ENCODE peak calls at places on chromosomes 4 and X, in five cellular contexts. One of them, this sample, is unnamed.

GRCh38 chr4:23384741-23385140 is 505.1 kb downstream of the PPARGC1A start:
- DNase-seq in pancreas: no peak
- DNase-seq in CD4-positive, alpha-beta T cell: no peak
- DNase-seq in epithelial cell of prostate: no peak
- DNase-seq in OCI-LY7: no peak
- DNase-seq in this sample: no peak

GRCh38 chr4:173281001-173281400 is 53.2 kb downstream of the HMGB2 start:
- DNase-seq in pancreas: no peak
- DNase-seq in CD4-positive, alpha-beta T cell: no peak
- DNase-seq in epithelial cell of prostate: no peak
- DNase-seq in OCI-LY7: no peak
- DNase-seq in this sample: no peak

GRCh38 chrX:46573896-46574336 is 351 bp downstream of the CHST7 start:
- DNase-seq in pancreas: peak
- DNase-seq in CD4-positive, alpha-beta T cell: peak
- DNase-seq in epithelial cell of prostate: no peak
- DNase-seq in OCI-LY7: peak
- DNase-seq in this sample: peak

GRCh38 chrX:16250296-16250695 is 83.0 kb downstream of the MAGEB17 start:
- DNase-seq in pancreas: no peak
- DNase-seq in CD4-positive, alpha-beta T cell: no peak
- DNase-seq in epithelial cell of prostate: no peak
- DNase-seq in OCI-LY7: no peak
- DNase-seq in this sample: no peak

GRCh38 chrX:130885996-130886395 is 17.0 kb downstream of the ENOX2 start:
- DNase-seq in pancreas: no peak
- DNase-seq in CD4-positive, alpha-beta T cell: no peak
- DNase-seq in epithelial cell of prostate: no peak
- DNase-seq in OCI-LY7: no peak
- DNase-seq in this sample: no peak

GRCh38 chrX:13990126-13990525 is 39.6 kb downstream of the GEMIN8 start:
- DNase-seq in pancreas: no peak
- DNase-seq in CD4-positive, alpha-beta T cell: no peak
- DNase-seq in epithelial cell of prostate: no peak
- DNase-seq in OCI-LY7: no peak
- DNase-seq in this sample: no peak

GRCh38 chr4:68240618-68241017 is 4.9 kb downstream of the TMPRSS11B start:
- DNase-seq in pancreas: no peak
- DNase-seq in CD4-positive, alpha-beta T cell: no peak
- DNase-seq in epithelial cell of prostate: no peak
- DNase-seq in OCI-LY7: no peak
- DNase-seq in this sample: no peak

GRCh38 chrX:17459596-17459995 is 84.6 kb downstream of the NHS start:
- DNase-seq in pancreas: no peak
- DNase-seq in CD4-positive, alpha-beta T cell: no peak
- DNase-seq in epithelial cell of prostate: peak
- DNase-seq in OCI-LY7: no peak
- DNase-seq in this sample: no peak

GRCh38 chr4:70586841-70587240 is 5.2 kb upstream of the AMBN start:
- DNase-seq in pancreas: no peak
- DNase-seq in CD4-positive, alpha-beta T cell: no peak
- DNase-seq in epithelial cell of prostate: no peak
- DNase-seq in OCI-LY7: no peak
- DNase-seq in this sample: no peak

GRCh38 chr4:122874194-122874593 is 47.6 kb downstream of the FGF2 start:
- DNase-seq in pancreas: no peak
- DNase-seq in CD4-positive, alpha-beta T cell: no peak
- DNase-seq in epithelial cell of prostate: no peak
- DNase-seq in OCI-LY7: no peak
- DNase-seq in this sample: no peak

GRCh38 chr4:147447820-147448219 is 33.1 kb upstream of the EDNRA start:
- DNase-seq in pancreas: no peak
- DNase-seq in CD4-positive, alpha-beta T cell: no peak
- DNase-seq in epithelial cell of prostate: no peak
- DNase-seq in OCI-LY7: no peak
- DNase-seq in this sample: no peak

GRCh38 chr4:85993641-85994040 is 366.2 kb downstream of the MAPK10 start:
- DNase-seq in pancreas: no peak
- DNase-seq in CD4-positive, alpha-beta T cell: no peak
- DNase-seq in epithelial cell of prostate: no peak
- DNase-seq in OCI-LY7: no peak
- DNase-seq in this sample: no peak

GRCh38 chr4:14562901-14563300 is 439.4 kb upstream of the CPEB2 start:
- DNase-seq in pancreas: no peak
- DNase-seq in CD4-positive, alpha-beta T cell: no peak
- DNase-seq in epithelial cell of prostate: no peak
- DNase-seq in OCI-LY7: no peak
- DNase-seq in this sample: no peak

GRCh38 chrX:154308108-154308946 is 12.7 kb downstream of the TKTL1 start:
- DNase-seq in pancreas: peak
- DNase-seq in CD4-positive, alpha-beta T cell: peak
- DNase-seq in epithelial cell of prostate: no peak
- DNase-seq in OCI-LY7: peak
- DNase-seq in this sample: peak

GRCh38 chrX:154304901-154305300 is 9.3 kb downstream of the TKTL1 start:
- DNase-seq in pancreas: no peak
- DNase-seq in CD4-positive, alpha-beta T cell: no peak
- DNase-seq in epithelial cell of prostate: no peak
- DNase-seq in OCI-LY7: no peak
- DNase-seq in this sample: no peak

GRCh38 chrX:154305481-154306205 is 10.0 kb downstream of the TKTL1 start:
- DNase-seq in pancreas: no peak
- DNase-seq in CD4-positive, alpha-beta T cell: no peak
- DNase-seq in epithelial cell of prostate: no peak
- DNase-seq in OCI-LY7: no peak
- DNase-seq in this sample: no peak

GRCh38 chrX:154309041-154309775 is 13.6 kb downstream of the TKTL1 start:
- DNase-seq in pancreas: no peak
- DNase-seq in CD4-positive, alpha-beta T cell: no peak
- DNase-seq in epithelial cell of prostate: no peak
- DNase-seq in OCI-LY7: no peak
- DNase-seq in this sample: no peak

GRCh38 chrX:154307207-154307606 is 11.6 kb downstream of the TKTL1 start:
- DNase-seq in pancreas: no peak
- DNase-seq in CD4-positive, alpha-beta T cell: no peak
- DNase-seq in epithelial cell of prostate: no peak
- DNase-seq in OCI-LY7: no peak
- DNase-seq in this sample: no peak
- H3K27ac ChIP-seq in pancreas: no peak
- H3K27ac ChIP-seq in CD4-positive, alpha-beta T cell: no peak
- H3K27ac ChIP-seq in epithelial cell of prostate: no peak
- H3K27ac ChIP-seq in OCI-LY7: no peak
- H3K27ac ChIP-seq in this sample: no peak

DNA sequence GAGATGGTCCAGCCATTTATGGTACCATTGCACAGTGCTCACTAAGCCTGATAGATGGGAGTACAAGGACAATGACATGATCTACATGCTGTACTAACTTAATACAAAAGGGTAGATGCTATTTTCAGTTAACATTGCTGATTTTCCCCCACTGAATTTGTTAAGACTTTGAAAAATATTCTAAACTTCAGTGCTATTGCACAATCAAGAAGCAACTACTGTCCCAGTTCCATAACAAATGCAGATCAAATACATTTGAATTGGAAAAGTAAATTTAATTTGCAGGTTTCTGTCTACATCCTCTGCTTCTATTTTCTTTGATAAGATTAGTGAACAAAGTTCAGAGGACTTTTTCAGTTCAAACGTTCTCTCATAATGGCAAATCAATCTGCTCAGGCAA is 366.8 kb upstream of the FGF13 start:
- DNase-seq in pancreas: no peak
- DNase-seq in CD4-positive, alpha-beta T cell: no peak
- DNase-seq in epithelial cell of prostate: no peak
- DNase-seq in OCI-LY7: no peak
- DNase-seq in this sample: no peak
- H3K27ac ChIP-seq in pancreas: no peak
- H3K27ac ChIP-seq in CD4-positive, alpha-beta T cell: no peak
- H3K27ac ChIP-seq in epithelial cell of prostate: no peak
- H3K27ac ChIP-seq in OCI-LY7: no peak
- H3K27ac ChIP-seq in this sample: no peak

GRCh38 chr4:40199179-40199670 is 2.4 kb downstream of the RHOH start:
- DNase-seq in pancreas: no peak
- DNase-seq in CD4-positive, alpha-beta T cell: no peak
- DNase-seq in epithelial cell of prostate: no peak
- DNase-seq in OCI-LY7: peak
- DNase-seq in this sample: no peak
- H3K27ac ChIP-seq in pancreas: no peak
- H3K27ac ChIP-seq in CD4-positive, alpha-beta T cell: peak
- H3K27ac ChIP-seq in epithelial cell of prostate: no peak
- H3K27ac ChIP-seq in OCI-LY7: peak
- H3K27ac ChIP-seq in this sample: no peak

GRCh38 chr4:653831-654525 is 20.1 kb downstream of the ATP5ME start:
- DNase-seq in pancreas: no peak
- DNase-seq in CD4-positive, alpha-beta T cell: no peak
- DNase-seq in epithelial cell of prostate: no peak
- DNase-seq in OCI-LY7: no peak
- DNase-seq in this sample: no peak
- H3K27ac ChIP-seq in pancreas: no peak
- H3K27ac ChIP-seq in CD4-positive, alpha-beta T cell: no peak
- H3K27ac ChIP-seq in epithelial cell of prostate: no peak
- H3K27ac ChIP-seq in OCI-LY7: no peak
- H3K27ac ChIP-seq in this sample: no peak

DNA sequence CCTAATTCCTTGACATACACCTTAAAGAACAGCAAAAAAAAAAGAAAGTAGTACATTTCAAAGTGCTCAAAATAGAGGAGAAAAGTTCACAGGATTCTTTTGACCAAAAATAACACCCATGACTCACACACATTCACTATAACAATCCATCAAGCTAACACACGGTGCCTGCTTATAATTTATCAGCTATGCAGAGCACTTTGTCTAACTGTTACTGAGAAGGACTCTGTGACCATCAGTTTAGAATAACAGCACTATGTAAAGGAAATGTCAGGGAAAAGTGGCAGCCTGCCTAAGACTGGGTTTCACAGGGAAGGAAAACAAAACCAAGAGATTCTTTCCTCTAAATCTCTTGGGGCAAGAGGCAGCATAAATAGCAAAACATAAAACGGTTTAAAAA is 54.8 kb downstream of the CCDC149 start:
- DNase-seq in pancreas: no peak
- DNase-seq in CD4-positive, alpha-beta T cell: no peak
- DNase-seq in epithelial cell of prostate: no peak
- DNase-seq in OCI-LY7: no peak
- DNase-seq in this sample: no peak
- H3K27ac ChIP-seq in pancreas: no peak
- H3K27ac ChIP-seq in CD4-positive, alpha-beta T cell: no peak
- H3K27ac ChIP-seq in epithelial cell of prostate: no peak
- H3K27ac ChIP-seq in OCI-LY7: no peak
- H3K27ac ChIP-seq in this sample: no peak

GRCh38 chr4:142719854-142720541 is 126.1 kb downstream of the INPP4B start:
- DNase-seq in pancreas: no peak
- DNase-seq in CD4-positive, alpha-beta T cell: no peak
- DNase-seq in epithelial cell of prostate: peak
- DNase-seq in OCI-LY7: peak
- DNase-seq in this sample: no peak
- H3K27ac ChIP-seq in pancreas: no peak
- H3K27ac ChIP-seq in CD4-positive, alpha-beta T cell: no peak
- H3K27ac ChIP-seq in epithelial cell of prostate: peak
- H3K27ac ChIP-seq in OCI-LY7: no peak
- H3K27ac ChIP-seq in this sample: no peak

This sample was measured in WERI-Rb-1.